ENCODE peak calls at places on chromosome 9, in four cellular contexts. B is activated T-cell treated with anti-CD3 and anti-CD28 coated beads, Interleukin-2, amount 50 U/mL, for 1 hour; K is T-helper 2 cell; W is adipocyte. L is an unnamed sample.

GRCh38 chr9:98523231-98523901 is 185.4 kb downstream of the GABBR2 start:
- DNase-seq in B (no peak), K (no peak), W (no peak), L (peak; percentile 51)

GRCh38 chr9:124799274-124800006 is 22.5 kb downstream of the OLFML2A start:
- DNase-seq in B (no peak), K (no peak), W (no peak), L (no peak)

GRCh38 chr9:121326130-121326838 is 43.8 kb downstream of the STOM start:
- DNase-seq in B (no peak), K (no peak), W (peak; percentile 46), L (peak; percentile 63)

GRCh38 chr9:88524911-88525310 is 10.1 kb upstream of the NXNL2 start:
- DNase-seq in B (no peak), K (no peak), W (no peak), L (no peak)

GRCh38 chr9:89274838-89275237 is 36.2 kb upstream of the CKS2 start:
- DNase-seq in B (no peak), K (no peak), W (peak; percentile 23), L (peak; percentile 91)

GRCh38 chr9:94538908-94539307 is 16.0 kb upstream of the PCAT7 start:
- DNase-seq in B (no peak), K (no peak), W (no peak), L (no peak)

GRCh38 chr9:98326402-98327248 is 71.2 kb upstream of the TBC1D2 start:
- DNase-seq in B (no peak), K (no peak), W (no peak), L (peak; percentile 64)

GRCh38 chr9:136314944-136315343 is 11.1 kb upstream of the CCDC187 start:
- DNase-seq in B (no peak), K (no peak), W (no peak), L (no peak)